ENCODE peak calls at places on chromosomes 12 and 14, in eight cellular contexts. B, D, H, F, M, Z, I and A are unnamed samples.

GRCh38 chr14:52950410-52950897 is 396 bp downstream of the FERMT2 start:
- DNase-seq in B (peak), D (no peak), H (peak), F (no peak), M (no peak), Z (peak), I (peak), A (no peak)

GRCh38 chr12:78938341-78939084 is 73.9 kb downstream of the SYT1 start:
- DNase-seq in B (no peak), D (no peak), H (no peak), F (no peak), M (no peak), Z (no peak), I (no peak), A (no peak)

GRCh38 chr12:90999946-91000345 is 4.8 kb downstream of the EPYC start:
- DNase-seq in B (no peak), D (no peak), H (no peak), F (no peak), M (no peak), Z (no peak), I (peak), A (no peak)

GRCh38 chr12:106897082-106897481 is 58.6 kb upstream of the TMEM263 start:
- DNase-seq in B (peak), D (no peak), H (no peak), F (no peak), M (no peak), Z (no peak), I (peak), A (no peak)

GRCh38 chr14:105223770-105224544 is 24.4 kb upstream of the BTBD6 start:
- DNase-seq in B (no peak), D (no peak), H (no peak), F (no peak), M (no peak), Z (no peak), I (no peak), A (no peak)

GRCh38 chr12:17928708-17929366 is 161.2 kb downstream of the RERGL start:
- DNase-seq in B (no peak), D (no peak), H (peak), F (no peak), M (no peak), Z (no peak), I (peak), A (no peak)

GRCh38 chr12:109573029-109573913 is at the start of the genes MMAB and MVK:
- DNase-seq in B (peak), D (peak), H (peak), F (peak), M (peak), Z (peak), I (peak), A (peak)

GRCh38 chr12:31234955-31235867 is 90.7 kb downstream of the SINHCAF start:
- DNase-seq in B (peak), D (no peak), H (peak), F (no peak), M (no peak), Z (peak), I (peak), A (no peak)

GRCh38 chr14:64113279-64113678 is 180.9 kb downstream of the ESR2 start:
- DNase-seq in B (no peak), D (peak), H (no peak), F (no peak), M (no peak), Z (peak), I (no peak), A (no peak)

GRCh38 chr12:92649511-92650227 is 53.1 kb upstream of the PLEKHG7 start:
- DNase-seq in B (peak), D (peak), H (peak), F (no peak), M (peak), Z (peak), I (peak), A (peak)

GRCh38 chr14:93112891-93113677 is 2.6 kb downstream of the ITPK1 start:
- DNase-seq in B (peak), D (peak), H (peak), F (no peak), M (peak), Z (peak), I (peak), A (peak)

GRCh38 chr12:5872745-5873144 is 72.3 kb downstream of the ANO2 start:
- DNase-seq in B (no peak), D (no peak), H (peak), F (no peak), M (no peak), Z (no peak), I (peak), A (no peak)

GRCh38 chr14:34623506-34623905 is 6.4 kb downstream of the SNX6 start:
- DNase-seq in B (no peak), D (no peak), H (no peak), F (no peak), M (no peak), Z (no peak), I (peak), A (no peak)

GRCh38 chr14:79080040-79080439 is 909.9 kb downstream of the NRXN3 start:
- DNase-seq in B (no peak), D (no peak), H (no peak), F (no peak), M (no peak), Z (no peak), I (no peak), A (no peak)

GRCh38 chr14:104304451-104305351 is 166.3 kb downstream of the KIF26A start:
- DNase-seq in B (no peak), D (no peak), H (no peak), F (no peak), M (no peak), Z (no peak), I (no peak), A (no peak)

GRCh38 chr12:132408001-132408400 is 78.6 kb upstream of the GALNT9 start:
- DNase-seq in B (no peak), D (no peak), H (no peak), F (no peak), M (no peak), Z (no peak), I (no peak), A (no peak)

GRCh38 chr12:46386360-46386867 is 13.8 kb upstream of the SLC38A2 start:
- DNase-seq in B (no peak), D (no peak), H (peak), F (no peak), M (no peak), Z (no peak), I (peak), A (peak)

GRCh38 chr14:93262446-93262845 is 55.4 kb downstream of the UBR7 start:
- DNase-seq in B (peak), D (no peak), H (no peak), F (no peak), M (no peak), Z (no peak), I (no peak), A (no peak)

GRCh38 chr12:131313635-131314034 is 359.9 kb downstream of the ADGRD1 start:
- DNase-seq in B (no peak), D (no peak), H (no peak), F (no peak), M (no peak), Z (no peak), I (no peak), A (no peak)

GRCh38 chr14:23174266-23174665 is 9.2 kb downstream of the SLC7A8 start:
- DNase-seq in B (no peak), D (no peak), H (peak), F (no peak), M (no peak), Z (no peak), I (no peak), A (no peak)

GRCh38 chr12:41965996-41966395 is 178.7 kb downstream of the GXYLT1 start:
- DNase-seq in B (no peak), D (no peak), H (no peak), F (no peak), M (no peak), Z (no peak), I (peak), A (no peak)

GRCh38 chr12:131438874-131439273 is 272.0 kb upstream of the SFSWAP start:
- DNase-seq in B (no peak), D (no peak), H (no peak), F (no peak), M (no peak), Z (no peak), I (no peak), A (no peak)

GRCh38 chr14:101584049-101584859 is 23.0 kb downstream of the DIO3 start:
- DNase-seq in B (no peak), D (no peak), H (peak), F (no peak), M (no peak), Z (no peak), I (no peak), A (no peak)

GRCh38 chr12:92445253-92446081 is 257.3 kb upstream of the PLEKHG7 start:
- DNase-seq in B (no peak), D (peak), H (no peak), F (no peak), M (no peak), Z (no peak), I (no peak), A (no peak)

GRCh38 chr12:106171117-106171750 is 32.5 kb upstream of the NUAK1 start:
- DNase-seq in B (no peak), D (peak), H (no peak), F (no peak), M (no peak), Z (no peak), I (no peak), A (no peak)

GRCh38 chr12:56216461-56216860 is 5.3 kb downstream of the RNF41 start:
- DNase-seq in B (no peak), D (no peak), H (no peak), F (no peak), M (no peak), Z (no peak), I (no peak), A (no peak)

GRCh38 chr12:4169959-4170358 is 103.6 kb upstream of the CCND2 start:
- DNase-seq in B (no peak), D (no peak), H (no peak), F (no peak), M (no peak), Z (no peak), I (no peak), A (no peak)

GRCh38 chr12:16568873-16569272 is 37.1 kb downstream of the LMO3 start:
- DNase-seq in B (no peak), D (no peak), H (no peak), F (no peak), M (no peak), Z (no peak), I (no peak), A (no peak)

GRCh38 chr14:88798161-88798560 is 5.4 kb upstream of the EML5 start:
- DNase-seq in B (no peak), D (no peak), H (no peak), F (no peak), M (no peak), Z (no peak), I (no peak), A (no peak)

GRCh38 chr14:58817846-58818245 is 180.1 kb downstream of the DACT1 start:
- DNase-seq in B (no peak), D (no peak), H (peak), F (no peak), M (no peak), Z (no peak), I (no peak), A (no peak)

GRCh38 chr12:46904406-46905240 is 78.8 kb upstream of the SLC38A4 start:
- DNase-seq in B (no peak), D (no peak), H (no peak), F (no peak), M (no peak), Z (no peak), I (peak), A (no peak)

GRCh38 chr14:93002851-93003298 is 79.9 kb downstream of the CHGA start:
- DNase-seq in B (no peak), D (no peak), H (no peak), F (no peak), M (no peak), Z (no peak), I (no peak), A (no peak)

GRCh38 chr12:110578522-110579238 is 4.4 kb downstream of the PPTC7 start:
- DNase-seq in B (no peak), D (no peak), H (no peak), F (no peak), M (no peak), Z (no peak), I (no peak), A (no peak)

GRCh38 chr12:117439531-117440001 is 78.1 kb upstream of the NOS1 start:
- DNase-seq in B (no peak), D (no peak), H (no peak), F (no peak), M (no peak), Z (no peak), I (no peak), A (no peak)

GRCh38 chr14:96257056-96257455 is 1.0 kb downstream of the BDKRB1 start:
- DNase-seq in B (no peak), D (no peak), H (no peak), F (no peak), M (no peak), Z (no peak), I (no peak), A (no peak)

GRCh38 chr14:68631058-68631690 is 161.7 kb downstream of the ZFP36L1 start:
- DNase-seq in B (no peak), D (no peak), H (no peak), F (no peak), M (no peak), Z (peak), I (no peak), A (no peak)

GRCh38 chr12:5379737-5380496 is 52.0 kb upstream of the NTF3 start:
- DNase-seq in B (no peak), D (no peak), H (no peak), F (no peak), M (no peak), Z (no peak), I (peak), A (no peak)

GRCh38 chr14:94612580-94613554 is 676 bp downstream of the SERPINA3 start:
- DNase-seq in B (no peak), D (no peak), H (no peak), F (no peak), M (no peak), Z (no peak), I (no peak), A (no peak)